ENCODE peak calls at places on chromosomes 1 and 21, in ten cellular contexts. One of them, this sample, is unnamed.

GRCh38 chr1:154104433-154105082 is 50.3 kb downstream of the NUP210L start:
- DNase-seq in activated T-helper 1 cell treated with anti-CD3 and anti-CD28 coated beads, Interleukin-2, amount 50 U/mL, for 16 hours: no peak
- DNase-seq in AG10803: no peak
- DNase-seq in fibroblast of mammary gland: no peak
- DNase-seq in hypothalamus: no peak
- DNase-seq in heart left ventricle: no peak
- DNase-seq in type B pancreatic cell: no peak
- DNase-seq in activated T-cell treated with anti-CD3 and anti-CD28 coated beads, Interleukin-2, amount 50 U/mL, for 72 hours: no peak
- DNase-seq in central memory CD4-positive, alpha-beta T cell: no peak
- DNase-seq in WTC11: peak
- DNase-seq in this sample: no peak

GRCh38 chr1:150281758-150282557 is at the start of gene CIART:
- DNase-seq in fibroblast of mammary gland: peak
- DNase-seq in heart left ventricle: peak
- DNase-seq in hypothalamus: peak
- DNase-seq in type B pancreatic cell: peak
- DNase-seq in activated T-cell treated with anti-CD3 and anti-CD28 coated beads, Interleukin-2, amount 50 U/mL, for 72 hours: peak
- DNase-seq in WTC11: peak
- DNase-seq in activated T-helper 1 cell treated with anti-CD3 and anti-CD28 coated beads, Interleukin-2, amount 50 U/mL, for 16 hours: peak
- DNase-seq in AG10803: peak
- DNase-seq in central memory CD4-positive, alpha-beta T cell: peak
- DNase-seq in this sample: peak

GRCh38 chr21:46675595-46676280 is 40.3 kb downstream of the PRMT2 start:
- DNase-seq in WTC11: no peak
- DNase-seq in activated T-helper 1 cell treated with anti-CD3 and anti-CD28 coated beads, Interleukin-2, amount 50 U/mL, for 16 hours: no peak
- DNase-seq in heart left ventricle: no peak
- DNase-seq in activated T-cell treated with anti-CD3 and anti-CD28 coated beads, Interleukin-2, amount 50 U/mL, for 72 hours: no peak
- DNase-seq in type B pancreatic cell: no peak
- DNase-seq in central memory CD4-positive, alpha-beta T cell: no peak
- DNase-seq in fibroblast of mammary gland: no peak
- DNase-seq in AG10803: peak
- DNase-seq in hypothalamus: no peak
- DNase-seq in this sample: no peak

GRCh38 chr1:185860876-185861275 is 126.7 kb downstream of the HMCN1 start:
- DNase-seq in AG10803: peak
- DNase-seq in fibroblast of mammary gland: peak
- DNase-seq in type B pancreatic cell: no peak
- DNase-seq in hypothalamus: no peak
- DNase-seq in central memory CD4-positive, alpha-beta T cell: no peak
- DNase-seq in activated T-helper 1 cell treated with anti-CD3 and anti-CD28 coated beads, Interleukin-2, amount 50 U/mL, for 16 hours: no peak
- DNase-seq in WTC11: no peak
- DNase-seq in activated T-cell treated with anti-CD3 and anti-CD28 coated beads, Interleukin-2, amount 50 U/mL, for 72 hours: no peak
- DNase-seq in heart left ventricle: no peak
- DNase-seq in this sample: no peak

GRCh38 chr1:97603776-97604175 is 317.1 kb downstream of the DPYD start:
- DNase-seq in activated T-cell treated with anti-CD3 and anti-CD28 coated beads, Interleukin-2, amount 50 U/mL, for 72 hours: no peak
- DNase-seq in fibroblast of mammary gland: no peak
- DNase-seq in central memory CD4-positive, alpha-beta T cell: no peak
- DNase-seq in activated T-helper 1 cell treated with anti-CD3 and anti-CD28 coated beads, Interleukin-2, amount 50 U/mL, for 16 hours: no peak
- DNase-seq in AG10803: peak
- DNase-seq in WTC11: no peak
- DNase-seq in hypothalamus: no peak
- DNase-seq in heart left ventricle: no peak
- DNase-seq in type B pancreatic cell: no peak
- DNase-seq in this sample: no peak

GRCh38 chr1:36239941-36240637 is 15.8 kb downstream of the THRAP3 start:
- DNase-seq in central memory CD4-positive, alpha-beta T cell: no peak
- DNase-seq in fibroblast of mammary gland: peak
- DNase-seq in type B pancreatic cell: no peak
- DNase-seq in activated T-cell treated with anti-CD3 and anti-CD28 coated beads, Interleukin-2, amount 50 U/mL, for 72 hours: no peak
- DNase-seq in activated T-helper 1 cell treated with anti-CD3 and anti-CD28 coated beads, Interleukin-2, amount 50 U/mL, for 16 hours: no peak
- DNase-seq in WTC11: no peak
- DNase-seq in hypothalamus: no peak
- DNase-seq in heart left ventricle: peak
- DNase-seq in AG10803: no peak
- DNase-seq in this sample: no peak

GRCh38 chr1:152415454-152416227 is 1.6 kb upstream of the CRNN start:
- DNase-seq in heart left ventricle: no peak
- DNase-seq in fibroblast of mammary gland: no peak
- DNase-seq in activated T-cell treated with anti-CD3 and anti-CD28 coated beads, Interleukin-2, amount 50 U/mL, for 72 hours: no peak
- DNase-seq in type B pancreatic cell: no peak
- DNase-seq in activated T-helper 1 cell treated with anti-CD3 and anti-CD28 coated beads, Interleukin-2, amount 50 U/mL, for 16 hours: no peak
- DNase-seq in AG10803: no peak
- DNase-seq in central memory CD4-positive, alpha-beta T cell: no peak
- DNase-seq in WTC11: no peak
- DNase-seq in hypothalamus: no peak
- DNase-seq in this sample: no peak

GRCh38 chr1:200381256-200381980 is 28.4 kb downstream of the ZNF281 start:
- DNase-seq in type B pancreatic cell: no peak
- DNase-seq in activated T-cell treated with anti-CD3 and anti-CD28 coated beads, Interleukin-2, amount 50 U/mL, for 72 hours: no peak
- DNase-seq in WTC11: no peak
- DNase-seq in hypothalamus: no peak
- DNase-seq in fibroblast of mammary gland: peak
- DNase-seq in AG10803: no peak
- DNase-seq in heart left ventricle: no peak
- DNase-seq in central memory CD4-positive, alpha-beta T cell: no peak
- DNase-seq in activated T-helper 1 cell treated with anti-CD3 and anti-CD28 coated beads, Interleukin-2, amount 50 U/mL, for 16 hours: no peak
- DNase-seq in this sample: no peak

GRCh38 chr21:17270234-17270633 is 242.6 kb upstream of the CXADR start:
- DNase-seq in hypothalamus: no peak
- DNase-seq in WTC11: no peak
- DNase-seq in fibroblast of mammary gland: peak
- DNase-seq in heart left ventricle: no peak
- DNase-seq in activated T-helper 1 cell treated with anti-CD3 and anti-CD28 coated beads, Interleukin-2, amount 50 U/mL, for 16 hours: no peak
- DNase-seq in activated T-cell treated with anti-CD3 and anti-CD28 coated beads, Interleukin-2, amount 50 U/mL, for 72 hours: no peak
- DNase-seq in AG10803: peak
- DNase-seq in central memory CD4-positive, alpha-beta T cell: no peak
- DNase-seq in type B pancreatic cell: no peak
- DNase-seq in this sample: peak

GRCh38 chr1:44842763-44843655 is at the start of gene PTCH2:
- DNase-seq in activated T-helper 1 cell treated with anti-CD3 and anti-CD28 coated beads, Interleukin-2, amount 50 U/mL, for 16 hours: no peak
- DNase-seq in AG10803: peak
- DNase-seq in WTC11: peak
- DNase-seq in heart left ventricle: peak
- DNase-seq in hypothalamus: no peak
- DNase-seq in central memory CD4-positive, alpha-beta T cell: no peak
- DNase-seq in type B pancreatic cell: peak
- DNase-seq in activated T-cell treated with anti-CD3 and anti-CD28 coated beads, Interleukin-2, amount 50 U/mL, for 72 hours: peak
- DNase-seq in fibroblast of mammary gland: peak
- DNase-seq in this sample: peak

GRCh38 chr1:200907611-200908097 is 13.0 kb downstream of the INAVA start:
- DNase-seq in type B pancreatic cell: no peak
- DNase-seq in AG10803: no peak
- DNase-seq in activated T-cell treated with anti-CD3 and anti-CD28 coated beads, Interleukin-2, amount 50 U/mL, for 72 hours: no peak
- DNase-seq in heart left ventricle: no peak
- DNase-seq in fibroblast of mammary gland: peak
- DNase-seq in central memory CD4-positive, alpha-beta T cell: no peak
- DNase-seq in hypothalamus: no peak
- DNase-seq in WTC11: no peak
- DNase-seq in activated T-helper 1 cell treated with anti-CD3 and anti-CD28 coated beads, Interleukin-2, amount 50 U/mL, for 16 hours: no peak
- DNase-seq in this sample: peak

GRCh38 chr21:25254491-25255174 is 352.6 kb downstream of the MRPL39 start:
- DNase-seq in AG10803: no peak
- DNase-seq in type B pancreatic cell: no peak
- DNase-seq in fibroblast of mammary gland: no peak
- DNase-seq in activated T-cell treated with anti-CD3 and anti-CD28 coated beads, Interleukin-2, amount 50 U/mL, for 72 hours: no peak
- DNase-seq in heart left ventricle: no peak
- DNase-seq in WTC11: no peak
- DNase-seq in activated T-helper 1 cell treated with anti-CD3 and anti-CD28 coated beads, Interleukin-2, amount 50 U/mL, for 16 hours: no peak
- DNase-seq in central memory CD4-positive, alpha-beta T cell: no peak
- DNase-seq in hypothalamus: no peak
- DNase-seq in this sample: no peak

GRCh38 chr1:236774926-236775325 is 20.2 kb upstream of the MTR start:
- DNase-seq in activated T-cell treated with anti-CD3 and anti-CD28 coated beads, Interleukin-2, amount 50 U/mL, for 72 hours: no peak
- DNase-seq in central memory CD4-positive, alpha-beta T cell: no peak
- DNase-seq in activated T-helper 1 cell treated with anti-CD3 and anti-CD28 coated beads, Interleukin-2, amount 50 U/mL, for 16 hours: no peak
- DNase-seq in heart left ventricle: no peak
- DNase-seq in WTC11: no peak
- DNase-seq in AG10803: peak
- DNase-seq in hypothalamus: no peak
- DNase-seq in fibroblast of mammary gland: peak
- DNase-seq in type B pancreatic cell: no peak
- DNase-seq in this sample: no peak

GRCh38 chr1:50332941-50333594 is 90.2 kb downstream of the DMRTA2 start:
- DNase-seq in AG10803: peak
- DNase-seq in WTC11: peak
- DNase-seq in type B pancreatic cell: peak
- DNase-seq in hypothalamus: no peak
- DNase-seq in activated T-helper 1 cell treated with anti-CD3 and anti-CD28 coated beads, Interleukin-2, amount 50 U/mL, for 16 hours: peak
- DNase-seq in activated T-cell treated with anti-CD3 and anti-CD28 coated beads, Interleukin-2, amount 50 U/mL, for 72 hours: peak
- DNase-seq in fibroblast of mammary gland: peak
- DNase-seq in central memory CD4-positive, alpha-beta T cell: peak
- DNase-seq in heart left ventricle: peak
- DNase-seq in this sample: peak

GRCh38 chr1:92965003-92965402 is 3.7 kb upstream of the DIPK1A start:
- DNase-seq in heart left ventricle: no peak
- DNase-seq in hypothalamus: no peak
- DNase-seq in fibroblast of mammary gland: no peak
- DNase-seq in WTC11: no peak
- DNase-seq in AG10803: no peak
- DNase-seq in type B pancreatic cell: no peak
- DNase-seq in activated T-cell treated with anti-CD3 and anti-CD28 coated beads, Interleukin-2, amount 50 U/mL, for 72 hours: no peak
- DNase-seq in central memory CD4-positive, alpha-beta T cell: peak
- DNase-seq in activated T-helper 1 cell treated with anti-CD3 and anti-CD28 coated beads, Interleukin-2, amount 50 U/mL, for 16 hours: no peak
- DNase-seq in this sample: no peak

GRCh38 chr1:110339040-110339426 is at the start of gene RBM15:
- DNase-seq in activated T-cell treated with anti-CD3 and anti-CD28 coated beads, Interleukin-2, amount 50 U/mL, for 72 hours: peak
- DNase-seq in central memory CD4-positive, alpha-beta T cell: peak
- DNase-seq in fibroblast of mammary gland: peak
- DNase-seq in activated T-helper 1 cell treated with anti-CD3 and anti-CD28 coated beads, Interleukin-2, amount 50 U/mL, for 16 hours: peak
- DNase-seq in AG10803: peak
- DNase-seq in WTC11: peak
- DNase-seq in heart left ventricle: peak
- DNase-seq in type B pancreatic cell: peak
- DNase-seq in hypothalamus: peak
- DNase-seq in this sample: peak

GRCh38 chr1:165647970-165648369 is 16.9 kb downstream of the MGST3 start:
- DNase-seq in type B pancreatic cell: no peak
- DNase-seq in heart left ventricle: no peak
- DNase-seq in WTC11: no peak
- DNase-seq in hypothalamus: no peak
- DNase-seq in AG10803: peak
- DNase-seq in fibroblast of mammary gland: no peak
- DNase-seq in activated T-cell treated with anti-CD3 and anti-CD28 coated beads, Interleukin-2, amount 50 U/mL, for 72 hours: no peak
- DNase-seq in activated T-helper 1 cell treated with anti-CD3 and anti-CD28 coated beads, Interleukin-2, amount 50 U/mL, for 16 hours: no peak
- DNase-seq in central memory CD4-positive, alpha-beta T cell: no peak
- DNase-seq in this sample: no peak

GRCh38 chr1:226882631-226883409 is 12.4 kb downstream of the PSEN2 start:
- DNase-seq in activated T-helper 1 cell treated with anti-CD3 and anti-CD28 coated beads, Interleukin-2, amount 50 U/mL, for 16 hours: no peak
- DNase-seq in type B pancreatic cell: no peak
- DNase-seq in central memory CD4-positive, alpha-beta T cell: peak
- DNase-seq in AG10803: peak
- DNase-seq in WTC11: no peak
- DNase-seq in heart left ventricle: no peak
- DNase-seq in fibroblast of mammary gland: peak
- DNase-seq in activated T-cell treated with anti-CD3 and anti-CD28 coated beads, Interleukin-2, amount 50 U/mL, for 72 hours: peak
- DNase-seq in hypothalamus: no peak
- DNase-seq in this sample: no peak

GRCh38 chr1:155060736-155061135 is 2.8 kb upstream of the EFNA4 start:
- DNase-seq in activated T-cell treated with anti-CD3 and anti-CD28 coated beads, Interleukin-2, amount 50 U/mL, for 72 hours: no peak
- DNase-seq in activated T-helper 1 cell treated with anti-CD3 and anti-CD28 coated beads, Interleukin-2, amount 50 U/mL, for 16 hours: no peak
- DNase-seq in central memory CD4-positive, alpha-beta T cell: no peak
- DNase-seq in AG10803: no peak
- DNase-seq in WTC11: no peak
- DNase-seq in hypothalamus: no peak
- DNase-seq in type B pancreatic cell: no peak
- DNase-seq in fibroblast of mammary gland: no peak
- DNase-seq in heart left ventricle: no peak
- DNase-seq in this sample: no peak

GRCh38 chr1:8439015-8439702 is 121.2 kb downstream of the SLC45A1 start:
- DNase-seq in central memory CD4-positive, alpha-beta T cell: no peak
- DNase-seq in activated T-helper 1 cell treated with anti-CD3 and anti-CD28 coated beads, Interleukin-2, amount 50 U/mL, for 16 hours: no peak
- DNase-seq in AG10803: peak
- DNase-seq in WTC11: peak
- DNase-seq in fibroblast of mammary gland: peak
- DNase-seq in heart left ventricle: peak
- DNase-seq in type B pancreatic cell: no peak
- DNase-seq in activated T-cell treated with anti-CD3 and anti-CD28 coated beads, Interleukin-2, amount 50 U/mL, for 72 hours: no peak
- DNase-seq in hypothalamus: no peak
- DNase-seq in this sample: peak

GRCh38 chr1:226568077-226568831 is 19.7 kb downstream of the STUM start:
- DNase-seq in type B pancreatic cell: no peak
- DNase-seq in heart left ventricle: no peak
- DNase-seq in activated T-helper 1 cell treated with anti-CD3 and anti-CD28 coated beads, Interleukin-2, amount 50 U/mL, for 16 hours: no peak
- DNase-seq in AG10803: peak
- DNase-seq in activated T-cell treated with anti-CD3 and anti-CD28 coated beads, Interleukin-2, amount 50 U/mL, for 72 hours: no peak
- DNase-seq in central memory CD4-positive, alpha-beta T cell: no peak
- DNase-seq in WTC11: peak
- DNase-seq in hypothalamus: no peak
- DNase-seq in fibroblast of mammary gland: peak
- DNase-seq in this sample: no peak

GRCh38 chr1:114032271-114033218 is 53.3 kb downstream of the OLFML3 start:
- DNase-seq in hypothalamus: no peak
- DNase-seq in AG10803: peak
- DNase-seq in activated T-helper 1 cell treated with anti-CD3 and anti-CD28 coated beads, Interleukin-2, amount 50 U/mL, for 16 hours: no peak
- DNase-seq in central memory CD4-positive, alpha-beta T cell: no peak
- DNase-seq in activated T-cell treated with anti-CD3 and anti-CD28 coated beads, Interleukin-2, amount 50 U/mL, for 72 hours: no peak
- DNase-seq in heart left ventricle: no peak
- DNase-seq in fibroblast of mammary gland: peak
- DNase-seq in WTC11: peak
- DNase-seq in type B pancreatic cell: no peak
- DNase-seq in this sample: no peak

GRCh38 chr1:25134801-25135585 is 97.3 kb downstream of the SYF2 start:
- DNase-seq in activated T-helper 1 cell treated with anti-CD3 and anti-CD28 coated beads, Interleukin-2, amount 50 U/mL, for 16 hours: no peak
- DNase-seq in heart left ventricle: no peak
- DNase-seq in type B pancreatic cell: peak
- DNase-seq in WTC11: no peak
- DNase-seq in activated T-cell treated with anti-CD3 and anti-CD28 coated beads, Interleukin-2, amount 50 U/mL, for 72 hours: no peak
- DNase-seq in fibroblast of mammary gland: no peak
- DNase-seq in central memory CD4-positive, alpha-beta T cell: no peak
- DNase-seq in hypothalamus: no peak
- DNase-seq in AG10803: no peak
- DNase-seq in this sample: no peak

GRCh38 chr1:201597551-201598230 is 58.8 kb downstream of the NAV1 start:
- DNase-seq in type B pancreatic cell: no peak
- DNase-seq in hypothalamus: no peak
- DNase-seq in WTC11: no peak
- DNase-seq in activated T-cell treated with anti-CD3 and anti-CD28 coated beads, Interleukin-2, amount 50 U/mL, for 72 hours: no peak
- DNase-seq in central memory CD4-positive, alpha-beta T cell: no peak
- DNase-seq in AG10803: no peak
- DNase-seq in heart left ventricle: peak
- DNase-seq in fibroblast of mammary gland: no peak
- DNase-seq in activated T-helper 1 cell treated with anti-CD3 and anti-CD28 coated beads, Interleukin-2, amount 50 U/mL, for 16 hours: no peak
- DNase-seq in this sample: peak

GRCh38 chr1:1040004-1040991 is 20.4 kb downstream of the AGRN start:
- DNase-seq in WTC11: peak
- DNase-seq in activated T-helper 1 cell treated with anti-CD3 and anti-CD28 coated beads, Interleukin-2, amount 50 U/mL, for 16 hours: peak
- DNase-seq in activated T-cell treated with anti-CD3 and anti-CD28 coated beads, Interleukin-2, amount 50 U/mL, for 72 hours: peak
- DNase-seq in fibroblast of mammary gland: peak
- DNase-seq in heart left ventricle: peak
- DNase-seq in central memory CD4-positive, alpha-beta T cell: peak
- DNase-seq in AG10803: peak
- DNase-seq in type B pancreatic cell: no peak
- DNase-seq in hypothalamus: no peak
- DNase-seq in this sample: peak

GRCh38 chr1:199422206-199422605 is 605.3 kb upstream of the NR5A2 start:
- DNase-seq in activated T-cell treated with anti-CD3 and anti-CD28 coated beads, Interleukin-2, amount 50 U/mL, for 72 hours: no peak
- DNase-seq in WTC11: peak
- DNase-seq in heart left ventricle: no peak
- DNase-seq in central memory CD4-positive, alpha-beta T cell: no peak
- DNase-seq in activated T-helper 1 cell treated with anti-CD3 and anti-CD28 coated beads, Interleukin-2, amount 50 U/mL, for 16 hours: no peak
- DNase-seq in AG10803: peak
- DNase-seq in hypothalamus: no peak
- DNase-seq in fibroblast of mammary gland: peak
- DNase-seq in type B pancreatic cell: no peak
- DNase-seq in this sample: no peak

GRCh38 chr1:165075725-165076370 is 280.7 kb downstream of the LMX1A start:
- DNase-seq in hypothalamus: no peak
- DNase-seq in fibroblast of mammary gland: peak
- DNase-seq in heart left ventricle: no peak
- DNase-seq in central memory CD4-positive, alpha-beta T cell: no peak
- DNase-seq in AG10803: peak
- DNase-seq in type B pancreatic cell: no peak
- DNase-seq in WTC11: peak
- DNase-seq in activated T-cell treated with anti-CD3 and anti-CD28 coated beads, Interleukin-2, amount 50 U/mL, for 72 hours: no peak
- DNase-seq in activated T-helper 1 cell treated with anti-CD3 and anti-CD28 coated beads, Interleukin-2, amount 50 U/mL, for 16 hours: no peak
- DNase-seq in this sample: no peak

GRCh38 chr1:43299101-43299500 is 1.7 kb upstream of the TIE1 start:
- DNase-seq in fibroblast of mammary gland: no peak
- DNase-seq in hypothalamus: no peak
- DNase-seq in activated T-cell treated with anti-CD3 and anti-CD28 coated beads, Interleukin-2, amount 50 U/mL, for 72 hours: no peak
- DNase-seq in AG10803: no peak
- DNase-seq in activated T-helper 1 cell treated with anti-CD3 and anti-CD28 coated beads, Interleukin-2, amount 50 U/mL, for 16 hours: no peak
- DNase-seq in type B pancreatic cell: no peak
- DNase-seq in central memory CD4-positive, alpha-beta T cell: no peak
- DNase-seq in WTC11: no peak
- DNase-seq in heart left ventricle: no peak
- DNase-seq in this sample: no peak

This sample was measured in mucosa of descending colon.